ENCODE peak calls at places on chromosomes 3 and 15, in five cellular contexts. One of them, this sample, is unnamed.
A peak's percentile ranks its signal among the peaks of the same experiment; 100 is the strongest.

GRCh38 chr3:63523100-63523499 is 129.4 kb upstream of the SNTN start:
- DNase-seq in body of pancreas: no peak
- DNase-seq in suprapubic skin: no peak
- DNase-seq in endodermal cell: peak; percentile 73
- DNase-seq in SK-N-SH: peak; percentile 4
- DNase-seq in this sample: no peak

GRCh38 chr3:100561459-100562158 is 47.8 kb upstream of the ADGRG7 start:
- DNase-seq in suprapubic skin: no peak
- DNase-seq in body of pancreas: no peak
- DNase-seq in SK-N-SH: no peak
- DNase-seq in endodermal cell: peak; percentile 44
- DNase-seq in this sample: no peak

GRCh38 chr3:74824366-74824765 is 209.9 kb upstream of the CNTN3 start:
- DNase-seq in SK-N-SH: no peak
- DNase-seq in suprapubic skin: no peak
- DNase-seq in body of pancreas: no peak
- DNase-seq in endodermal cell: peak; percentile 68
- DNase-seq in this sample: no peak

GRCh38 chr15:40038267-40038653 is 721 bp downstream of the SRP14 start:
- DNase-seq in endodermal cell: no peak
- DNase-seq in SK-N-SH: peak; percentile 50
- DNase-seq in body of pancreas: no peak
- DNase-seq in suprapubic skin: no peak
- DNase-seq in this sample: peak; percentile 46

GRCh38 chr3:142019794-142020320 is 129.5 kb downstream of the TFDP2 start:
- DNase-seq in endodermal cell: no peak
- DNase-seq in body of pancreas: no peak
- DNase-seq in suprapubic skin: no peak
- DNase-seq in SK-N-SH: no peak
- DNase-seq in this sample: no peak

GRCh38 chr3:15541371-15541770 is 19.9 kb upstream of the COLQ start:
- DNase-seq in suprapubic skin: no peak
- DNase-seq in endodermal cell: no peak
- DNase-seq in body of pancreas: no peak
- DNase-seq in SK-N-SH: no peak
- DNase-seq in this sample: no peak

GRCh38 chr3:18423401-18424212 is 1.5 kb downstream of the SATB1 start:
- DNase-seq in suprapubic skin: no peak
- DNase-seq in body of pancreas: peak; percentile 50
- DNase-seq in SK-N-SH: peak; percentile 43
- DNase-seq in endodermal cell: peak; percentile 83
- DNase-seq in this sample: no peak

GRCh38 chr3:129621626-129622417 is 15.3 kb upstream of the PLXND1 start:
- DNase-seq in body of pancreas: no peak
- DNase-seq in endodermal cell: peak; percentile 47
- DNase-seq in SK-N-SH: peak; percentile 64
- DNase-seq in suprapubic skin: peak; percentile 67
- DNase-seq in this sample: no peak

GRCh38 chr15:45157974-45158373 is 28.2 kb downstream of the DUOX1 start:
- DNase-seq in suprapubic skin: no peak
- DNase-seq in body of pancreas: no peak
- DNase-seq in endodermal cell: no peak
- DNase-seq in SK-N-SH: no peak
- DNase-seq in this sample: no peak

GRCh38 chr3:53234841-53235232 is 21.0 kb downstream of the TKT start:
- DNase-seq in SK-N-SH: no peak
- DNase-seq in endodermal cell: no peak
- DNase-seq in body of pancreas: no peak
- DNase-seq in suprapubic skin: no peak
- DNase-seq in this sample: no peak

GRCh38 chr15:77510066-77511044 is 89.7 kb downstream of the HMG20A start:
- DNase-seq in suprapubic skin: no peak
- DNase-seq in endodermal cell: peak; percentile 75
- DNase-seq in body of pancreas: no peak
- DNase-seq in SK-N-SH: no peak
- DNase-seq in this sample: no peak

GRCh38 chr3:26437678-26438077 is 184.9 kb upstream of the LRRC3B start:
- DNase-seq in endodermal cell: no peak
- DNase-seq in body of pancreas: no peak
- DNase-seq in suprapubic skin: no peak
- DNase-seq in SK-N-SH: no peak
- DNase-seq in this sample: no peak

GRCh38 chr3:17070560-17070959 is 185.8 kb downstream of the PLCL2 start:
- DNase-seq in suprapubic skin: no peak
- DNase-seq in endodermal cell: peak; percentile 77
- DNase-seq in body of pancreas: peak; percentile 49
- DNase-seq in SK-N-SH: no peak
- DNase-seq in this sample: no peak

GRCh38 chr15:34942363-34942762 is 27.2 kb downstream of the AQR start:
- DNase-seq in SK-N-SH: no peak
- DNase-seq in endodermal cell: no peak
- DNase-seq in body of pancreas: no peak
- DNase-seq in suprapubic skin: no peak
- DNase-seq in this sample: no peak

GRCh38 chr3:30232546-30232945 is 373.9 kb upstream of the TGFBR2 start:
- DNase-seq in suprapubic skin: no peak
- DNase-seq in SK-N-SH: no peak
- DNase-seq in body of pancreas: no peak
- DNase-seq in endodermal cell: no peak
- DNase-seq in this sample: no peak

GRCh38 chr3:66001626-66002025 is 37.1 kb downstream of the MAGI1 start:
- DNase-seq in suprapubic skin: no peak
- DNase-seq in body of pancreas: no peak
- DNase-seq in endodermal cell: no peak
- DNase-seq in SK-N-SH: no peak
- DNase-seq in this sample: no peak

GRCh38 chr3:146747928-146748327 is 142.8 kb upstream of the PLSCR5 start:
- DNase-seq in SK-N-SH: no peak
- DNase-seq in body of pancreas: no peak
- DNase-seq in suprapubic skin: no peak
- DNase-seq in endodermal cell: no peak
- DNase-seq in this sample: no peak

GRCh38 chr15:42819781-42820180 is 82.9 kb upstream of the CDAN1 start:
- DNase-seq in body of pancreas: no peak
- DNase-seq in suprapubic skin: no peak
- DNase-seq in endodermal cell: no peak
- DNase-seq in SK-N-SH: no peak
- DNase-seq in this sample: no peak

GRCh38 chr15:75659928-75660645 is 12.4 kb downstream of the SNX33 start:
- DNase-seq in suprapubic skin: no peak
- DNase-seq in body of pancreas: no peak
- DNase-seq in endodermal cell: no peak
- DNase-seq in SK-N-SH: peak; percentile 82
- DNase-seq in this sample: no peak

GRCh38 chr15:87877114-87877810 is 379.3 kb downstream of the NTRK3 start:
- DNase-seq in suprapubic skin: no peak
- DNase-seq in SK-N-SH: peak; percentile 58
- DNase-seq in body of pancreas: peak; percentile 12
- DNase-seq in endodermal cell: no peak
- DNase-seq in this sample: no peak

GRCh38 chr15:92690370-92690769 is 34.8 kb upstream of the FAM174B start:
- DNase-seq in endodermal cell: no peak
- DNase-seq in body of pancreas: no peak
- DNase-seq in suprapubic skin: no peak
- DNase-seq in SK-N-SH: no peak
- DNase-seq in this sample: no peak

GRCh38 chr15:25093455-25094029 is 138.8 kb downstream of the SNRPN start:
- DNase-seq in suprapubic skin: no peak
- DNase-seq in endodermal cell: peak; percentile 12
- DNase-seq in body of pancreas: no peak
- DNase-seq in SK-N-SH: no peak
- DNase-seq in this sample: peak; percentile 46

GRCh38 chr3:36650271-36650671 is 114.1 kb downstream of the DCLK3 start:
- DNase-seq in suprapubic skin: no peak
- DNase-seq in body of pancreas: no peak
- DNase-seq in SK-N-SH: no peak
- DNase-seq in endodermal cell: no peak
- DNase-seq in this sample: no peak

GRCh38 chr3:108472011-108472591 is 38.3 kb downstream of the MYH15 start:
- DNase-seq in suprapubic skin: no peak
- DNase-seq in body of pancreas: no peak
- DNase-seq in endodermal cell: no peak
- DNase-seq in SK-N-SH: peak; percentile 17
- DNase-seq in this sample: no peak

GRCh38 chr15:67998599-67999122 is 55.5 kb upstream of the PIAS1 start:
- DNase-seq in suprapubic skin: no peak
- DNase-seq in endodermal cell: no peak
- DNase-seq in SK-N-SH: no peak
- DNase-seq in body of pancreas: peak; percentile 42
- DNase-seq in this sample: no peak

GRCh38 chr15:85766007-85766831 is 28.5 kb downstream of the KLHL25 start:
- DNase-seq in suprapubic skin: no peak
- DNase-seq in endodermal cell: peak; percentile 72
- DNase-seq in body of pancreas: peak; percentile 34
- DNase-seq in SK-N-SH: no peak
- DNase-seq in this sample: no peak

GRCh38 chr3:15256861-15257341 is 50.9 kb downstream of the CAPN7 start:
- DNase-seq in suprapubic skin: no peak
- DNase-seq in body of pancreas: no peak
- DNase-seq in endodermal cell: no peak
- DNase-seq in SK-N-SH: no peak
- DNase-seq in this sample: peak; percentile 72

GRCh38 chr15:75138016-75138999 is 63.4 kb upstream of the C15orf39 start:
- DNase-seq in SK-N-SH: no peak
- DNase-seq in body of pancreas: no peak
- DNase-seq in suprapubic skin: peak; percentile 64
- DNase-seq in endodermal cell: peak; percentile 42
- DNase-seq in this sample: no peak

GRCh38 chr3:81249540-81250029 is 511.9 kb downstream of the GBE1 start:
- DNase-seq in SK-N-SH: no peak
- DNase-seq in endodermal cell: no peak
- DNase-seq in suprapubic skin: no peak
- DNase-seq in body of pancreas: no peak
- DNase-seq in this sample: no peak

GRCh38 chr3:114827495-114827894 is 319.6 kb downstream of the ZBTB20 start:
- DNase-seq in body of pancreas: peak; percentile 46
- DNase-seq in SK-N-SH: peak; percentile 38
- DNase-seq in endodermal cell: no peak
- DNase-seq in suprapubic skin: no peak
- DNase-seq in this sample: no peak

GRCh38 chr3:116018651-116019050 is 395.3 kb downstream of the GAP43 start:
- DNase-seq in endodermal cell: no peak
- DNase-seq in suprapubic skin: no peak
- DNase-seq in SK-N-SH: no peak
- DNase-seq in body of pancreas: no peak
- DNase-seq in this sample: no peak

DNA sequence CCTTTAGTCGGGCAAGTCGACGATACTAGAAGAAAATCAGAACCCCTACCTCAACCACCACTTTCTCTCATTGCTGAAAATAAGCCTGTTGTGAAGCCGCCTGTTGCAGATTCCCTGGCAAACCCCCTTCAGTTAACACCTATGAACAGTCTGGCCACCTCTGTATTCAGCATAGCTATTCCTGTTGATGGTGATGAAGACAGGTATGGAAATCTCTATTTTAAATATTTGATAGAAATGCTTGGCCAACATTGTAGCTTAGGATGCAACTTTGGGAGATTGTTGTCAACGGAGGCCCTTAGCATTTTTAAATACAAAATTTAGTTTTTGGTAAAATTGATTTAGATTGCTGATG is 3.0 kb downstream of the TSC22D2 start:
- DNase-seq in SK-N-SH: no peak
- DNase-seq in body of pancreas: no peak
- DNase-seq in suprapubic skin: no peak
- DNase-seq in endodermal cell: no peak
- DNase-seq in this sample: no peak
- H3K27ac ChIP-seq in SK-N-SH: peak overlapping the region; percentile 97
- H3K27ac ChIP-seq in body of pancreas: peak overlapping the region; percentile 100
- H3K27ac ChIP-seq in suprapubic skin: no peak overlapping the region
- H3K27ac ChIP-seq in endodermal cell: no peak overlapping the region
- H3K27ac ChIP-seq in this sample: peak overlapping the region; percentile 97

GRCh38 chr3:165729756-165730155 is 107.5 kb downstream of the BCHE start:
- DNase-seq in SK-N-SH: no peak
- DNase-seq in body of pancreas: no peak
- DNase-seq in endodermal cell: no peak
- DNase-seq in suprapubic skin: no peak
- DNase-seq in this sample: no peak

GRCh38 chr3:165728924-165729323 is 108.3 kb downstream of the BCHE start:
- DNase-seq in SK-N-SH: no peak
- DNase-seq in endodermal cell: no peak
- DNase-seq in body of pancreas: no peak
- DNase-seq in suprapubic skin: no peak
- DNase-seq in this sample: no peak

GRCh38 chr3:165725296-165725695 is 111.9 kb downstream of the BCHE start:
- DNase-seq in body of pancreas: no peak
- DNase-seq in endodermal cell: no peak
- DNase-seq in SK-N-SH: no peak
- DNase-seq in suprapubic skin: no peak
- DNase-seq in this sample: no peak
- H3K4me3 ChIP-seq in body of pancreas: no peak overlapping the region
- H3K4me3 ChIP-seq in endodermal cell: no peak overlapping the region
- H3K4me3 ChIP-seq in SK-N-SH: no peak overlapping the region
- H3K4me3 ChIP-seq in suprapubic skin: no peak overlapping the region
- H3K4me3 ChIP-seq in this sample: no peak overlapping the region

GRCh38 chr3:197327701-197328100 is 29.3 kb upstream of the DLG1 start:
- DNase-seq in suprapubic skin: no peak
- DNase-seq in endodermal cell: peak; percentile 17
- DNase-seq in body of pancreas: no peak
- DNase-seq in SK-N-SH: no peak
- DNase-seq in this sample: no peak
- TF ChIP-seq CTCF in suprapubic skin: no peak
- TF ChIP-seq CTCF in endodermal cell: no peak
- TF ChIP-seq CTCF in body of pancreas: no peak
- TF ChIP-seq CTCF in SK-N-SH: no peak
- TF ChIP-seq CTCF in this sample: no peak

GRCh38 chr3:194826594-194826993 is 140.9 kb downstream of the FAM43A start:
- DNase-seq in endodermal cell: no peak
- DNase-seq in SK-N-SH: no peak
- DNase-seq in body of pancreas: no peak
- DNase-seq in suprapubic skin: no peak
- DNase-seq in this sample: no peak

GRCh38 chr3:194827486-194827885 is 141.8 kb downstream of the FAM43A start:
- DNase-seq in SK-N-SH: no peak
- DNase-seq in suprapubic skin: no peak
- DNase-seq in endodermal cell: no peak
- DNase-seq in body of pancreas: no peak
- DNase-seq in this sample: no peak

GRCh38 chr3:194828126-194828525 is 142.4 kb downstream of the FAM43A start:
- DNase-seq in body of pancreas: no peak
- DNase-seq in SK-N-SH: no peak
- DNase-seq in endodermal cell: no peak
- DNase-seq in suprapubic skin: no peak
- DNase-seq in this sample: no peak

GRCh38 chr3:194824676-194825075 is 139.0 kb downstream of the FAM43A start:
- DNase-seq in endodermal cell: no peak
- DNase-seq in body of pancreas: no peak
- DNase-seq in suprapubic skin: no peak
- DNase-seq in SK-N-SH: no peak
- DNase-seq in this sample: no peak

DNA sequence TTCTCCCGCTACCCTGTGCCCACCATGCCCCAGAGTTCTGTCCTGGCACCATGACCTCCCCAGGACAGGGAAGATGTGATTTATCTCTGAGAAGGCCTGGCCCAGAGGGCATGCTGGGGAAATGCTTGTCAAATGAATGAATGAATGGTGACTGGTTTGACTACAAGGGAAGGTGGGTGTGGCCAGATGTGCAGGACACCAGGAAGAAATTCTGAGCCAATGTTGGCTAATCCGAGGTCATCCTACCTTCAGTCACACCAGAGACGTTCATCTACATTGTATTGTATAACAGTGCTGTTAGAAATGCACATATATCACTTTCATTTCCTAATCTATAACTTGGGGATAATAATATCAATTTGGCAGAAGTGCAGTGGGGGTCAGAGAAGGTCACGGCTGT is 138.4 kb downstream of the FAM43A start:
- DNase-seq in suprapubic skin: no peak
- DNase-seq in endodermal cell: no peak
- DNase-seq in SK-N-SH: no peak
- DNase-seq in body of pancreas: no peak
- DNase-seq in this sample: no peak
- H3K27ac ChIP-seq in suprapubic skin: no peak overlapping the region
- H3K27ac ChIP-seq in endodermal cell: no peak overlapping the region
- H3K27ac ChIP-seq in SK-N-SH: no peak overlapping the region
- H3K27ac ChIP-seq in body of pancreas: no peak overlapping the region
- H3K27ac ChIP-seq in this sample: no peak overlapping the region